ENCODE peak calls at places on chromosomes 1 and 21, in five cellular contexts. T is adrenal gland, B is MM.1S, C is GM23338, A is dorsolateral prefrontal cortex. R is an unnamed sample.

GRCh38 chr1:30572192-30572591 is 151.2 kb downstream of the MATN1 start:
- DNase-seq in B (no peak), T (no peak), A (no peak), C (no peak), R (no peak)

GRCh38 chr1:205916541-205916940 is 26.7 kb downstream of the SLC26A9 start:
- DNase-seq in C (no peak), A (no peak), B (no peak), T (no peak), R (no peak)

GRCh38 chr1:201885531-201886075 is 3.1 kb upstream of the SHISA4 start:
- DNase-seq in T (peak; percentile 86), C (no peak), A (no peak), B (no peak), R (peak; percentile 14)

GRCh38 chr1:204410764-204411450 is 710 bp downstream of the PPP1R15B start:
- DNase-seq in C (peak; percentile 60), B (peak; percentile 44), T (peak; percentile 74), A (no peak), R (peak; percentile 46)

GRCh38 chr1:172135076-172135672 is 285.3 kb upstream of the C1orf105 start:
- DNase-seq in B (peak; percentile 28), C (peak; percentile 75), T (no peak), A (no peak), R (peak; percentile 16)

GRCh38 chr1:56197946-56198345 is 381.4 kb downstream of the PLPP3 start:
- DNase-seq in A (no peak), T (no peak), C (no peak), B (no peak), R (no peak)

GRCh38 chr1:246297314-246298273 is 209.5 kb downstream of the SMYD3 start:
- DNase-seq in A (no peak), B (no peak), C (no peak), T (no peak), R (no peak)

GRCh38 chr1:66539491-66539890 is 5.5 kb downstream of the SGIP1 start:
- DNase-seq in T (no peak), C (no peak), B (no peak), A (no peak), R (no peak)

GRCh38 chr1:37128091-37128490 is 93.8 kb upstream of the GRIK3 start:
- DNase-seq in B (no peak), C (no peak), A (no peak), T (no peak), R (no peak)

GRCh38 chr1:21325731-21326387 is 35.6 kb upstream of the ECE1 start:
- DNase-seq in B (no peak), A (peak; percentile 72), C (no peak), T (peak; percentile 54), R (no peak)

GRCh38 chr1:243950166-243950565 is 100.1 kb upstream of the AKT3 start:
- DNase-seq in C (no peak), B (no peak), T (no peak), A (no peak), R (no peak)

GRCh38 chr1:6953216-6953615 is 168.0 kb downstream of the CAMTA1 start:
- DNase-seq in B (no peak), T (no peak), C (no peak), A (no peak), R (no peak)

GRCh38 chr1:8360493-8361197 is 42.7 kb downstream of the SLC45A1 start:
- DNase-seq in C (no peak), T (no peak), A (no peak), B (no peak), R (no peak)

GRCh38 chr1:200869753-200870391 is 2.9 kb upstream of the GPR25 start:
- DNase-seq in A (no peak), T (no peak), B (no peak), C (no peak), R (peak; percentile 69)

GRCh38 chr21:33067457-33067856 is 2.5 kb upstream of the OLIG1 start:
- DNase-seq in C (no peak), B (no peak), A (no peak), T (no peak), R (no peak)

GRCh38 chr1:7983086-7983778 is 21.7 kb downstream of the PARK7 start:
- DNase-seq in C (no peak), A (no peak), T (peak; percentile 71), B (no peak), R (no peak)

GRCh38 chr1:58618303-58618702 is 41.3 kb upstream of the TACSTD2 start:
- DNase-seq in A (no peak), B (no peak), T (peak; percentile 75), C (no peak), R (no peak)

GRCh38 chr1:25569599-25570458 is 26.4 kb downstream of the LDLRAP1 start:
- DNase-seq in C (no peak), T (no peak), A (no peak), B (no peak), R (no peak)

GRCh38 chr1:25568834-25569598 is 25.6 kb downstream of the LDLRAP1 start:
- DNase-seq in B (no peak), T (peak; percentile 77), A (peak; percentile 86), C (no peak), R (no peak)

GRCh38 chr1:25567710-25568089 is 24.3 kb downstream of the LDLRAP1 start:
- DNase-seq in C (no peak), B (no peak), T (no peak), A (no peak), R (no peak)

GRCh38 chr1:25566730-25567341 is 23.4 kb downstream of the LDLRAP1 start:
- DNase-seq in T (peak; percentile 79), A (peak; percentile 79), C (peak; percentile 47), B (no peak), R (no peak)

GRCh38 chr1:25568090-25568833 is 24.9 kb downstream of the LDLRAP1 start:
- DNase-seq in T (peak; percentile 69), C (peak; percentile 93), A (no peak), B (no peak), R (no peak)
- TF ChIP-seq CTCF in T (no peak), C (peak; percentile 54), A (no peak), B (no peak), R (no peak)

DNA sequence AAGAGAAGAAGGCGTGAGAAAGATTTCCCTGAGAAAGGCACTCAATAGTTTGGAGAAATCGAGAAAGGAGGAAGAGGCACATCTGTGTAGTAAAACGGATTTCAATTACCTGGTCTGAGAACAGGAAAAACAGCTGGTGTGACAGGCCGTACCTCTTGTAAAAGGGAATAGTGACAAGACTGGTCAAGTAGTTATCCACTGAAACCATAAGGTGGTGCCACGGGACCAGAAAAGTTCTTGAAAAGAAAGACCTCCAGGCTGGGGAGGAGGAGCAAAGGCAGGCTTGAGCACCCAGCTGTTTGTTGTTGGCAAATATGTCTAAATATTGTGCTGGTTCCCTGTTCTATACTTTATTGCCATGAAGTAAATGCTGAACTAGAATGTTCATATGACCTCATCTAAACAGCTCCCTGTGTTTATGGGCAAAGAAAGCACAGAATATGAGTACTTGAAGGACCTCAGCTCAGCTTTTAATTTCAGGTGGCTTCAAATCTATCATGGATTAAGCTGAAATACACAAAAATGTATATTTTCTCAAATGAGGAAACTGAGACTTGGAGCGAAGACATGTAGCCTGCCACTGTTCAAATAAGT is 4.0 kb downstream of the HAO2 start:
- DNase-seq in B (peak; percentile 66), T (peak; percentile 85), C (peak; percentile 90), A (no peak), R (peak; percentile 46)
- TF ChIP-seq CTCF in B (peak; percentile 43), T (peak; percentile 68), C (peak; percentile 77), A (no peak), R (no peak)

GRCh38 chr1:46180082-46180616 is 3.9 kb upstream of the P3R3URF start:
- DNase-seq in T (no peak), A (no peak), B (no peak), C (peak; percentile 80), R (no peak)
- TF ChIP-seq CTCF in T (no peak), A (peak; percentile 33), B (peak; percentile 31), C (peak; percentile 79), R (peak; percentile 43)

GRCh38 chr1:154145986-154146385 is 8.9 kb downstream of the NUP210L start:
- DNase-seq in B (peak; percentile 31), A (no peak), C (peak; percentile 37), T (no peak), R (no peak)
- TF ChIP-seq CTCF in B (peak; percentile 54), A (peak; percentile 10), C (peak; percentile 26), T (peak; percentile 31), R (no peak)

GRCh38 chr21:23853796-23854379 is 1753.4 kb downstream of the MRPL39 start:
- DNase-seq in A (no peak), C (peak; percentile 45), B (peak; percentile 59), T (no peak), R (peak; percentile 20)
- TF ChIP-seq CTCF in A (peak; percentile 72), C (peak; percentile 53), B (peak; percentile 62), T (peak; percentile 69), R (peak; percentile 35)

GRCh38 chr21:36706951-36707762 is 8.2 kb downstream of the SIM2 start:
- DNase-seq in B (no peak), A (no peak), C (peak; percentile 64), T (no peak), R (no peak)
- TF ChIP-seq CTCF in B (no peak), A (no peak), C (peak; percentile 13), T (no peak), R (no peak)

GRCh38 chr1:193868425-193868824 is 682.0 kb upstream of the B3GALT2 start:
- DNase-seq in C (no peak), B (no peak), A (no peak), T (no peak), R (no peak)
- TF ChIP-seq CTCF in C (no peak), B (no peak), A (no peak), T (no peak), R (no peak)

DNA sequence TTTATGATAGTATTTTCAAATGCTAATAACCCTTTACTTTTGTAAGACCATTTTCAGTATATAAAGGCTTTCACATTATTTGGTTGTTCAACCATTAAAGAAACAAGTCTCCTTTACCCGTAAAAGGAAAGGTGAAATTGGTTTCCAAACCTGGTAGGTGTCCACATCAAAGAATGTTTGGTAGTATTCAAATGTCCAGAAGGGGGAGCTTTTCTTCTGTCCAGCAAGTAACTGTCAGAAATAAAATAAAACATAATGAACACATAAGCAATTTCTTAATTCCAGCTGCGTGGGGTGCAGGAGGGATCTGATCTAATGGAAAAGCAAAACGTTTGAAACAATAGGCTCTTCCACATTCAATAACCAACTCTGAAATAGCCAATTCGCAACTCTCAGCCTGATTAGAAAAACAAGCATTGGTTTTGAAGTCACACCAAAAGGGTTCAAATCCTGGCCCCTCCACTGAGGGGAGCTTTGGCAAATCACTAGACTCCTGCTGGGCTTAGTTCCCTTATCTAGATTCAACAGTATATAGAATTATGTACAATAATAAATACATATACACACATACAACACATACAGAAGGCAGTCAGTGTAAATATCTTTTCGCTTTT is 11.0 kb downstream of the YIPF1 start:
- DNase-seq in B (peak; percentile 73), T (peak; percentile 43), A (no peak), C (peak; percentile 68), R (peak; percentile 43)
- TF ChIP-seq CTCF in B (peak; percentile 74), T (peak; percentile 72), A (peak; percentile 63), C (peak; percentile 59), R (peak; percentile 47)

GRCh38 chr1:22380024-22380785 is 71.4 kb upstream of the ZBTB40 start:
- DNase-seq in B (no peak), T (no peak), A (no peak), C (no peak), R (no peak)
- TF ChIP-seq CTCF in B (no peak), T (no peak), A (no peak), C (peak; percentile 52), R (no peak)